ENCODE peak calls at places on chromosomes 2 and 18, in nine cellular contexts. One of them, this sample, is unnamed.

GRCh38 chr18:48279312-48279711 is 129.9 kb downstream of the ZBTB7C start:
- DNase-seq in stimulated activated CD4-positive, alpha-beta T cell treated with anti-CD3 and anti-CD28 coated beads, Interleukin-4, amount 100 ng/mL, for 4 hours: no peak
- DNase-seq in sigmoid colon: no peak
- DNase-seq in hippocampal formation: no peak
- DNase-seq in CMK: no peak
- DNase-seq in ACHN: no peak
- DNase-seq in amniotic stem cell: no peak
- DNase-seq in activated CD8-positive, alpha-beta T cell treated with anti-CD3 and anti-CD28 coated beads, Interleukin-2, amount 10 ng/mL, durations not matched to agents 7 days and 5 days: no peak
- DNase-seq in T1000: no peak
- DNase-seq in this sample: no peak

GRCh38 chr18:79873449-79874110 is 75.8 kb downstream of the KCNG2 start:
- DNase-seq in activated CD8-positive, alpha-beta T cell treated with anti-CD3 and anti-CD28 coated beads, Interleukin-2, amount 10 ng/mL, durations not matched to agents 7 days and 5 days: no peak
- DNase-seq in T1000: no peak
- DNase-seq in hippocampal formation: no peak
- DNase-seq in CMK: no peak
- DNase-seq in amniotic stem cell: no peak
- DNase-seq in ACHN: no peak
- DNase-seq in stimulated activated CD4-positive, alpha-beta T cell treated with anti-CD3 and anti-CD28 coated beads, Interleukin-4, amount 100 ng/mL, for 4 hours: no peak
- DNase-seq in sigmoid colon: no peak
- DNase-seq in this sample: no peak

GRCh38 chr2:8620611-8621382 is 61.1 kb upstream of the ID2 start:
- DNase-seq in stimulated activated CD4-positive, alpha-beta T cell treated with anti-CD3 and anti-CD28 coated beads, Interleukin-4, amount 100 ng/mL, for 4 hours: no peak
- DNase-seq in activated CD8-positive, alpha-beta T cell treated with anti-CD3 and anti-CD28 coated beads, Interleukin-2, amount 10 ng/mL, durations not matched to agents 7 days and 5 days: no peak
- DNase-seq in sigmoid colon: peak; percentile 56
- DNase-seq in hippocampal formation: no peak
- DNase-seq in amniotic stem cell: no peak
- DNase-seq in CMK: no peak
- DNase-seq in ACHN: no peak
- DNase-seq in T1000: no peak
- DNase-seq in this sample: no peak

GRCh38 chr18:23102498-23103260 is 32.6 kb upstream of the CABLES1 start:
- DNase-seq in T1000: no peak
- DNase-seq in sigmoid colon: no peak
- DNase-seq in stimulated activated CD4-positive, alpha-beta T cell treated with anti-CD3 and anti-CD28 coated beads, Interleukin-4, amount 100 ng/mL, for 4 hours: no peak
- DNase-seq in CMK: no peak
- DNase-seq in amniotic stem cell: no peak
- DNase-seq in activated CD8-positive, alpha-beta T cell treated with anti-CD3 and anti-CD28 coated beads, Interleukin-2, amount 10 ng/mL, durations not matched to agents 7 days and 5 days: no peak
- DNase-seq in hippocampal formation: no peak
- DNase-seq in ACHN: no peak
- DNase-seq in this sample: no peak

GRCh38 chr2:216590780-216591179 is 42.4 kb upstream of the IGFBP2 start:
- DNase-seq in hippocampal formation: no peak
- DNase-seq in T1000: no peak
- DNase-seq in ACHN: no peak
- DNase-seq in amniotic stem cell: no peak
- DNase-seq in CMK: no peak
- DNase-seq in stimulated activated CD4-positive, alpha-beta T cell treated with anti-CD3 and anti-CD28 coated beads, Interleukin-4, amount 100 ng/mL, for 4 hours: no peak
- DNase-seq in activated CD8-positive, alpha-beta T cell treated with anti-CD3 and anti-CD28 coated beads, Interleukin-2, amount 10 ng/mL, durations not matched to agents 7 days and 5 days: no peak
- DNase-seq in sigmoid colon: no peak
- DNase-seq in this sample: peak; percentile 81

GRCh38 chr2:106030287-106031268 is 163.5 kb downstream of the UXS1 start:
- DNase-seq in sigmoid colon: peak; percentile 86
- DNase-seq in amniotic stem cell: no peak
- DNase-seq in hippocampal formation: no peak
- DNase-seq in CMK: no peak
- DNase-seq in ACHN: no peak
- DNase-seq in stimulated activated CD4-positive, alpha-beta T cell treated with anti-CD3 and anti-CD28 coated beads, Interleukin-4, amount 100 ng/mL, for 4 hours: peak; percentile 50
- DNase-seq in activated CD8-positive, alpha-beta T cell treated with anti-CD3 and anti-CD28 coated beads, Interleukin-2, amount 10 ng/mL, durations not matched to agents 7 days and 5 days: no peak
- DNase-seq in T1000: no peak
- DNase-seq in this sample: peak; percentile 78

GRCh38 chr2:70190086-70190412 is 770 bp downstream of the C2orf42 start:
- DNase-seq in CMK: no peak
- DNase-seq in ACHN: peak; percentile 47
- DNase-seq in amniotic stem cell: no peak
- DNase-seq in T1000: no peak
- DNase-seq in activated CD8-positive, alpha-beta T cell treated with anti-CD3 and anti-CD28 coated beads, Interleukin-2, amount 10 ng/mL, durations not matched to agents 7 days and 5 days: no peak
- DNase-seq in sigmoid colon: no peak
- DNase-seq in hippocampal formation: no peak
- DNase-seq in stimulated activated CD4-positive, alpha-beta T cell treated with anti-CD3 and anti-CD28 coated beads, Interleukin-4, amount 100 ng/mL, for 4 hours: no peak
- DNase-seq in this sample: no peak

GRCh38 chr18:56000041-56000440 is 412.0 kb upstream of the TCF4 start:
- DNase-seq in CMK: no peak
- DNase-seq in sigmoid colon: no peak
- DNase-seq in hippocampal formation: no peak
- DNase-seq in amniotic stem cell: no peak
- DNase-seq in ACHN: no peak
- DNase-seq in T1000: no peak
- DNase-seq in activated CD8-positive, alpha-beta T cell treated with anti-CD3 and anti-CD28 coated beads, Interleukin-2, amount 10 ng/mL, durations not matched to agents 7 days and 5 days: no peak
- DNase-seq in stimulated activated CD4-positive, alpha-beta T cell treated with anti-CD3 and anti-CD28 coated beads, Interleukin-4, amount 100 ng/mL, for 4 hours: no peak
- DNase-seq in this sample: no peak

GRCh38 chr2:16093639-16094447 is 153.5 kb downstream of the MYCN start:
- DNase-seq in stimulated activated CD4-positive, alpha-beta T cell treated with anti-CD3 and anti-CD28 coated beads, Interleukin-4, amount 100 ng/mL, for 4 hours: no peak
- DNase-seq in amniotic stem cell: no peak
- DNase-seq in activated CD8-positive, alpha-beta T cell treated with anti-CD3 and anti-CD28 coated beads, Interleukin-2, amount 10 ng/mL, durations not matched to agents 7 days and 5 days: no peak
- DNase-seq in ACHN: no peak
- DNase-seq in hippocampal formation: no peak
- DNase-seq in sigmoid colon: no peak
- DNase-seq in CMK: no peak
- DNase-seq in T1000: no peak
- DNase-seq in this sample: no peak

GRCh38 chr2:12720181-12720580 is 3.4 kb downstream of the TRIB2 start:
- DNase-seq in amniotic stem cell: no peak
- DNase-seq in CMK: no peak
- DNase-seq in ACHN: no peak
- DNase-seq in T1000: no peak
- DNase-seq in hippocampal formation: no peak
- DNase-seq in sigmoid colon: no peak
- DNase-seq in stimulated activated CD4-positive, alpha-beta T cell treated with anti-CD3 and anti-CD28 coated beads, Interleukin-4, amount 100 ng/mL, for 4 hours: no peak
- DNase-seq in activated CD8-positive, alpha-beta T cell treated with anti-CD3 and anti-CD28 coated beads, Interleukin-2, amount 10 ng/mL, durations not matched to agents 7 days and 5 days: no peak
- DNase-seq in this sample: no peak

GRCh38 chr18:2939317-2939716 is 73.6 kb downstream of the LPIN2 start:
- DNase-seq in ACHN: peak; percentile 85
- DNase-seq in stimulated activated CD4-positive, alpha-beta T cell treated with anti-CD3 and anti-CD28 coated beads, Interleukin-4, amount 100 ng/mL, for 4 hours: no peak
- DNase-seq in sigmoid colon: no peak
- DNase-seq in hippocampal formation: no peak
- DNase-seq in CMK: no peak
- DNase-seq in activated CD8-positive, alpha-beta T cell treated with anti-CD3 and anti-CD28 coated beads, Interleukin-2, amount 10 ng/mL, durations not matched to agents 7 days and 5 days: no peak
- DNase-seq in amniotic stem cell: no peak
- DNase-seq in T1000: no peak
- DNase-seq in this sample: peak; percentile 86

GRCh38 chr2:234974501-234975385 is 22.9 kb downstream of the SH3BP4 start:
- DNase-seq in T1000: peak; percentile 16
- DNase-seq in stimulated activated CD4-positive, alpha-beta T cell treated with anti-CD3 and anti-CD28 coated beads, Interleukin-4, amount 100 ng/mL, for 4 hours: no peak
- DNase-seq in hippocampal formation: peak; percentile 34
- DNase-seq in CMK: no peak
- DNase-seq in activated CD8-positive, alpha-beta T cell treated with anti-CD3 and anti-CD28 coated beads, Interleukin-2, amount 10 ng/mL, durations not matched to agents 7 days and 5 days: no peak
- DNase-seq in amniotic stem cell: no peak
- DNase-seq in sigmoid colon: no peak
- DNase-seq in ACHN: no peak
- DNase-seq in this sample: no peak